ENCODE peak calls at places on chromosomes 6 and 20, in four cellular contexts. One of them, this sample, is unnamed.

GRCh38 chr6:158213925-158214674 is 46.0 kb downstream of the GTF2H5 start:
- DNase-seq in posterior vena cava: peak; percentile 86
- DNase-seq in left ventricle myocardium inferior: peak; percentile 47
- DNase-seq in endothelial cell of umbilical vein: peak; percentile 80
- DNase-seq in this sample: peak; percentile 59

GRCh38 chr6:36025932-36026327 is 1.5 kb upstream of the SLC26A8 start:
- DNase-seq in posterior vena cava: no peak
- DNase-seq in endothelial cell of umbilical vein: no peak
- DNase-seq in left ventricle myocardium inferior: no peak
- DNase-seq in this sample: no peak

GRCh38 chr6:54194067-54194466 is 82.8 kb downstream of the MLIP start:
- DNase-seq in posterior vena cava: no peak
- DNase-seq in left ventricle myocardium inferior: no peak
- DNase-seq in endothelial cell of umbilical vein: no peak
- DNase-seq in this sample: no peak

GRCh38 chr6:88586371-88587157 is 376.9 kb downstream of the RNGTT start:
- DNase-seq in endothelial cell of umbilical vein: no peak
- DNase-seq in left ventricle myocardium inferior: no peak
- DNase-seq in posterior vena cava: no peak
- DNase-seq in this sample: no peak

GRCh38 chr6:90406142-90406794 is 109.6 kb upstream of the BACH2 start:
- DNase-seq in posterior vena cava: no peak
- DNase-seq in left ventricle myocardium inferior: no peak
- DNase-seq in endothelial cell of umbilical vein: no peak
- DNase-seq in this sample: no peak

GRCh38 chr20:48695255-48695654 is 132.5 kb downstream of the PREX1 start:
- DNase-seq in posterior vena cava: no peak
- DNase-seq in left ventricle myocardium inferior: no peak
- DNase-seq in endothelial cell of umbilical vein: no peak
- DNase-seq in this sample: no peak

GRCh38 chr20:16062661-16063591 is 510.3 kb downstream of the KIF16B start:
- DNase-seq in left ventricle myocardium inferior: no peak
- DNase-seq in posterior vena cava: no peak
- DNase-seq in endothelial cell of umbilical vein: no peak
- DNase-seq in this sample: no peak

GRCh38 chr6:44278774-44279697 is 8.8 kb downstream of the TMEM151B start:
- DNase-seq in left ventricle myocardium inferior: no peak
- DNase-seq in endothelial cell of umbilical vein: no peak
- DNase-seq in posterior vena cava: no peak
- DNase-seq in this sample: no peak

GRCh38 chr6:20751293-20751946 is 217.2 kb downstream of the CDKAL1 start:
- DNase-seq in endothelial cell of umbilical vein: peak; percentile 15
- DNase-seq in left ventricle myocardium inferior: no peak
- DNase-seq in posterior vena cava: no peak
- DNase-seq in this sample: no peak

GRCh38 chr6:148761532-148761951 is 14.7 kb downstream of the UST start:
- DNase-seq in endothelial cell of umbilical vein: no peak
- DNase-seq in posterior vena cava: peak; percentile 50
- DNase-seq in left ventricle myocardium inferior: no peak
- DNase-seq in this sample: no peak

GRCh38 chr20:48236485-48237055 is 451.3 kb upstream of the SULF2 start:
- DNase-seq in endothelial cell of umbilical vein: no peak
- DNase-seq in posterior vena cava: no peak
- DNase-seq in left ventricle myocardium inferior: no peak
- DNase-seq in this sample: no peak

This sample was measured in NCI-H524 treated with DMSO at 0.1 percent for 48 hours.